ENCODE peak calls at places on chromosomes 12 and 14, in four cellular contexts. Y is GM12891, W is H1, R is HepG2. Z is an unnamed sample.

GRCh38 chr12:129672110-129672509 is 231.7 kb downstream of the TMEM132D start:
- DNase-seq in W (no peak), Y (no peak), R (no peak), Z (no peak)

GRCh38 chr14:66910306-66910705 is 278.9 kb upstream of the GARIN2 start:
- DNase-seq in R (no peak), W (no peak), Y (no peak), Z (no peak)

GRCh38 chr12:116247377-116247776 is 30.1 kb downstream of the MED13L start:
- DNase-seq in W (no peak), R (no peak), Y (no peak), Z (no peak)

GRCh38 chr12:21860128-21860527 is 81.1 kb downstream of the ABCC9 start:
- DNase-seq in R (no peak), Y (no peak), W (no peak), Z (no peak)

GRCh38 chr12:93563807-93564538 is 8.5 kb upstream of the SOCS2 start:
- DNase-seq in W (no peak), R (peak), Y (no peak), Z (no peak)

GRCh38 chr12:47990351-47991105 is 13.7 kb downstream of the COL2A1 start:
- DNase-seq in R (no peak), W (no peak), Y (peak), Z (peak)

GRCh38 chr12:116136340-116136739 is 141.2 kb downstream of the MED13L start:
- DNase-seq in W (no peak), Y (no peak), R (no peak), Z (no peak)

GRCh38 chr12:51721281-51721940 is 127.1 kb downstream of the FIGNL2 start:
- DNase-seq in R (no peak), W (peak), Y (peak), Z (peak)

GRCh38 chr12:4157122-4157521 is 116.4 kb upstream of the CCND2 start:
- DNase-seq in Y (no peak), R (no peak), W (no peak), Z (no peak)

GRCh38 chr14:102125546-102125945 is 14.2 kb upstream of the WDR20 start:
- DNase-seq in W (no peak), Y (no peak), R (no peak), Z (no peak)

GRCh38 chr14:94970937-94971730 is 186.2 kb downstream of the DICER1 start:
- DNase-seq in Y (no peak), W (no peak), R (no peak), Z (no peak)

GRCh38 chr12:114678028-114678427 is 5.9 kb downstream of the TBX3 start:
- DNase-seq in Y (no peak), W (no peak), R (no peak), Z (no peak)

GRCh38 chr14:101408077-101408831 is 153.0 kb upstream of the DIO3 start:
- DNase-seq in R (no peak), W (no peak), Y (no peak), Z (no peak)

GRCh38 chr14:49882826-49883694 is 9.8 kb upstream of the ARF6 start:
- DNase-seq in W (peak), Y (no peak), R (no peak), Z (no peak)

GRCh38 chr12:34388636-34389377 is 366.5 kb downstream of the ALG10 start:
- DNase-seq in Y (no peak), W (no peak), R (no peak), Z (no peak)

GRCh38 chr12:41605528-41606295 is 417.6 kb downstream of the PDZRN4 start:
- DNase-seq in Y (no peak), R (no peak), W (no peak), Z (no peak)

GRCh38 chr14:77979666-77980351 is 179.9 kb downstream of the ADCK1 start:
- DNase-seq in W (peak), R (peak), Y (no peak), Z (no peak)

GRCh38 chr14:56814468-56815074 is 4.3 kb upstream of the OTX2 start:
- DNase-seq in R (no peak), Y (no peak), W (peak), Z (no peak)

GRCh38 chr12:14514154-14514842 is 53.4 kb downstream of the PLBD1 start:
- DNase-seq in W (no peak), R (peak), Y (no peak), Z (peak)

GRCh38 chr14:23696706-23697239 is 60.6 kb downstream of the DHRS2 start:
- DNase-seq in Y (no peak), R (no peak), W (no peak), Z (no peak)

GRCh38 chr12:3218150-3218845 is 141.1 kb downstream of the TSPAN9 start:
- DNase-seq in Y (no peak), W (no peak), R (no peak), Z (no peak)

GRCh38 chr12:116855744-116856470 is 25.3 kb downstream of the HRK start:
- DNase-seq in Y (no peak), R (no peak), W (no peak), Z (no peak)

GRCh38 chr12:24054411-24054810 is 104.9 kb upstream of the SOX5 start:
- DNase-seq in W (no peak), R (no peak), Y (no peak), Z (no peak)

GRCh38 chr14:98580131-98580678 is 691.8 kb downstream of the BCL11B start:
- DNase-seq in Y (no peak), R (no peak), W (no peak), Z (no peak)

GRCh38 chr12:105485926-105486325 is 155.4 kb downstream of the C12orf75 start:
- DNase-seq in Y (no peak), W (no peak), R (no peak), Z (no peak)

GRCh38 chr12:66188584-66189475 is at the start of gene IRAK3:
- DNase-seq in R (no peak), Y (peak), W (peak), Z (peak)

GRCh38 chr14:91114079-91115065 is 499 bp downstream of the DGLUCY start:
- DNase-seq in Y (peak), W (peak), R (peak), Z (peak)

GRCh38 chr12:63764481-63764880 is 15.2 kb upstream of the RXYLT1 start:
- DNase-seq in Y (no peak), W (no peak), R (no peak), Z (no peak)

GRCh38 chr12:45458854-45459807 is 243.2 kb downstream of the ANO6 start:
- DNase-seq in R (no peak), W (no peak), Y (no peak), Z (no peak)

GRCh38 chr12:50568338-50569155 is 63.8 kb downstream of the DIP2B start:
- DNase-seq in R (no peak), Y (no peak), W (no peak), Z (no peak)

GRCh38 chr12:96434107-96434506 is 33.9 kb upstream of the CDK17 start:
- DNase-seq in Y (no peak), W (no peak), R (no peak), Z (no peak)

GRCh38 chr14:87994974-87995373 is 2.0 kb upstream of the GALC start:
- DNase-seq in W (no peak), Y (no peak), R (peak), Z (no peak)

GRCh38 chr12:49347307-49348237 is 884 bp downstream of the DNAJC22 start:
- DNase-seq in R (peak), W (peak), Y (peak), Z (peak)
- TF ChIP-seq TAF1 in R (peak), W (peak), Y (no peak), Z (no peak)

GRCh38 chr12:57844725-57845477 is 1.6 kb downstream of the CTDSP2 start:
- DNase-seq in R (peak), Y (peak), W (no peak), Z (peak)

GRCh38 chr12:57846285-57846576 is 298 bp downstream of the CTDSP2 start:
- DNase-seq in W (no peak), Y (no peak), R (no peak), Z (no peak)

GRCh38 chr12:57845478-57846284 is 848 bp downstream of the CTDSP2 start:
- DNase-seq in W (peak), Y (peak), R (peak), Z (peak)

GRCh38 chr12:57848208-57848607 is 1.7 kb upstream of the CTDSP2 start:
- DNase-seq in W (no peak), Y (no peak), R (no peak), Z (no peak)

GRCh38 chr12:57846577-57847319 is at the start of gene CTDSP2:
- DNase-seq in W (peak), Y (peak), R (peak), Z (peak)
- TF ChIP-seq POLR2A in W (peak), Y (no peak), R (peak), Z (no peak)

GRCh38 chr14:72666610-72667009 is 227.3 kb downstream of the DPF3 start:
- DNase-seq in W (no peak), Y (no peak), R (no peak), Z (no peak)

GRCh38 chr14:72664651-72665050 is 229.2 kb downstream of the DPF3 start:
- DNase-seq in W (no peak), R (no peak), Y (no peak), Z (no peak)

GRCh38 chr14:72663956-72664650 is 229.8 kb downstream of the DPF3 start:
- DNase-seq in W (no peak), R (no peak), Y (no peak), Z (no peak)

GRCh38 chr14:72663076-72663487 is 230.8 kb downstream of the DPF3 start:
- DNase-seq in Y (no peak), R (no peak), W (no peak), Z (no peak)

DNA sequence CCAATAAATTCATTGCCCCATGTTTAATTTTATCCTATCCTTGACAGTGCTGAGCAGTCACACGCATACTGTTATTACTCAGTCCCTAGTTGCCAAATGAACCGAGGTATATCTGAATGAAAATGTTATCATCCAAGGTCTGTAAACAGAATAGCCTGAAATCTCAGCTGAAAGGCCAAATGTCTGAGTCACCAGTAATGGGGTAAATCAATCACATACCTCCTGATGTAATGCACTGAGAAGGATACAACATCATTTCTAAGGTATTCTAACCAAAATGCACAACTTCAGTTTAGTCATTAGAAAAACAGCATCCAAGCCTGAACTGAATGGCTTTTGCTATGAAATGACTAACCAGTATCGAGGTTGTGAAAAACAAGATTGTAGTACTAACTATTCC is 228.6 kb downstream of the DPF3 start:
- DNase-seq in W (no peak), Y (no peak), R (peak), Z (no peak)
- TF ChIP-seq POLR2AphosphoS5 in W (no peak), Y (no peak), R (no peak), Z (no peak)

GRCh38 chr12:131287938-131288797 is 334.5 kb downstream of the ADGRD1 start:
- DNase-seq in Y (no peak), R (no peak), W (peak), Z (no peak)
- TF ChIP-seq TAF1 in Y (no peak), R (no peak), W (no peak), Z (no peak)

GRCh38 chr14:105165761-105166485 is 2.7 kb downstream of the JAG2 start:
- DNase-seq in W (no peak), Y (no peak), R (no peak), Z (no peak)
- TF ChIP-seq POLR2A in W (no peak), Y (no peak), R (no peak), Z (no peak)